ENCODE peak calls at places on chromosomes 11 and 22, in six cellular contexts. B is left colon, V is neural crest cell, D is endodermal cell, K is GM12865, F is IMR-90. O is an unnamed sample.

GRCh38 chr11:75565221-75565814 is 3.3 kb downstream of the SERPINH1 start:
- DNase-seq in V (no peak), D (peak), K (no peak), B (no peak), F (peak), O (peak)

GRCh38 chr11:61515686-61516085 is 7.1 kb downstream of the LRRC10B start:
- DNase-seq in D (no peak), V (no peak), B (no peak), F (no peak), K (no peak), O (no peak)

GRCh38 chr11:119843760-119844330 is 114.8 kb upstream of the NECTIN1 start:
- DNase-seq in D (no peak), F (no peak), B (no peak), K (no peak), V (no peak), O (no peak)

GRCh38 chr11:69551963-69552362 is 70.5 kb downstream of the LINC01488 start:
- DNase-seq in D (no peak), V (no peak), K (no peak), B (no peak), F (no peak), O (no peak)

GRCh38 chr22:44520695-44521094 is 22.7 kb upstream of the RTL6 start:
- DNase-seq in F (peak), D (no peak), V (no peak), B (no peak), K (no peak), O (peak)

GRCh38 chr11:504053-504993 is 2.7 kb downstream of the RNH1 start:
- DNase-seq in K (peak), B (no peak), F (no peak), D (peak), V (no peak), O (peak)

GRCh38 chr11:11793073-11793472 is 48.7 kb upstream of the USP47 start:
- DNase-seq in K (no peak), B (no peak), F (no peak), D (no peak), V (no peak), O (no peak)

GRCh38 chr22:24427500-24428164 is at the start of gene ADORA2A:
- DNase-seq in D (no peak), V (no peak), B (peak), F (no peak), K (peak), O (no peak)

GRCh38 chr11:120712862-120713770 is 201.6 kb downstream of the GRIK4 start:
- DNase-seq in D (no peak), F (no peak), V (no peak), B (no peak), K (no peak), O (no peak)

GRCh38 chr11:69377953-69378302 is 84.0 kb downstream of the MYEOV start:
- DNase-seq in D (no peak), F (no peak), V (no peak), B (peak), K (no peak), O (no peak)

GRCh38 chr11:104704888-104705287 is 193.4 kb downstream of the CASP12 start:
- DNase-seq in K (no peak), D (no peak), F (no peak), B (no peak), V (no peak), O (no peak)

GRCh38 chr22:29621761-29622526 is 18.5 kb downstream of the NF2 start:
- DNase-seq in K (no peak), D (no peak), B (no peak), F (peak), V (no peak), O (peak)

GRCh38 chr11:120182790-120183491 is 27.9 kb upstream of the OAF start:
- DNase-seq in K (no peak), V (no peak), F (no peak), B (peak), D (peak), O (no peak)

GRCh38 chr11:27116684-27117083 is 76.1 kb downstream of the BBOX1 start:
- DNase-seq in K (no peak), F (no peak), D (no peak), B (no peak), V (no peak), O (peak)

GRCh38 chr11:31809543-31809856 is 1.6 kb downstream of the PAX6 start:
- DNase-seq in V (no peak), B (no peak), D (no peak), K (no peak), F (no peak), O (no peak)

GRCh38 chr22:44299124-44299523 is 13.6 kb downstream of the SHISAL1 start:
- DNase-seq in D (no peak), V (no peak), B (no peak), F (no peak), K (no peak), O (no peak)

GRCh38 chr22:49650336-49651241 is 177.1 kb downstream of the BRD1 start:
- DNase-seq in F (no peak), K (no peak), V (no peak), B (no peak), D (no peak), O (no peak)

GRCh38 chr11:70523384-70524095 is 125.2 kb downstream of the CTTN start:
- DNase-seq in V (no peak), D (peak), K (no peak), F (no peak), B (no peak), O (no peak)

GRCh38 chr11:15671216-15671615 is 556.5 kb downstream of the INSC start:
- DNase-seq in F (no peak), B (no peak), D (peak), K (no peak), V (no peak), O (no peak)

GRCh38 chr11:12430912-12431311 is 53.5 kb downstream of the PARVA start:
- DNase-seq in V (no peak), K (no peak), D (no peak), F (peak), B (peak), O (peak)

GRCh38 chr11:59189986-59190385 is 18.1 kb downstream of the DTX4 start:
- DNase-seq in K (no peak), D (no peak), F (no peak), V (no peak), B (no peak), O (no peak)

GRCh38 chr11:131923309-131923708 is 552.9 kb downstream of the NTM start:
- DNase-seq in K (no peak), B (no peak), F (peak), D (no peak), V (no peak), O (no peak)

GRCh38 chr22:26558246-26558895 is 31.6 kb downstream of the TPST2 start:
- DNase-seq in F (peak), V (no peak), K (no peak), D (no peak), B (no peak), O (peak)

GRCh38 chr11:8870461-8871282 is 40.3 kb upstream of the AKIP1 start:
- DNase-seq in B (peak), V (peak), K (peak), D (peak), F (peak), O (peak)

GRCh38 chr11:65960824-65961266 is 689 bp upstream of the SART1 start:
- DNase-seq in B (no peak), D (no peak), V (no peak), F (no peak), K (no peak), O (no peak)

GRCh38 chr11:44630511-44631210 is 65.2 kb downstream of the CD82 start:
- DNase-seq in V (no peak), D (peak), F (no peak), B (no peak), K (no peak), O (no peak)

GRCh38 chr22:37237371-37238268 is 6.4 kb downstream of the RAC2 start:
- DNase-seq in K (no peak), V (no peak), F (peak), B (no peak), D (peak), O (no peak)

GRCh38 chr11:34633990-34634725 is 13.3 kb downstream of the EHF start:
- DNase-seq in K (peak), B (no peak), F (peak), D (peak), V (no peak), O (peak)

GRCh38 chr11:32400670-32401369 is 34.5 kb downstream of the WT1 start:
- DNase-seq in K (no peak), D (no peak), V (no peak), B (no peak), F (no peak), O (no peak)

GRCh38 chr11:30143098-30143705 is 87.6 kb upstream of the FSHB start:
- DNase-seq in B (no peak), D (peak), K (peak), F (peak), V (peak), O (peak)

GRCh38 chr11:103257360-103257759 is 148.1 kb downstream of the DYNC2H1 start:
- DNase-seq in B (no peak), K (no peak), D (peak), F (peak), V (no peak), O (peak)

GRCh38 chr11:40819230-40819629 is 640.2 kb downstream of the LRRC4C start:
- DNase-seq in F (no peak), V (no peak), K (no peak), B (no peak), D (peak), O (no peak)

O was measured in adipocyte.